ENCODE peak calls at places on chromosomes 16 and 17, in four cellular contexts. One of them, this sample, is unnamed.
A peak's percentile ranks its signal among the peaks of the same experiment; 100 is the strongest.

GRCh38 chr16:48123104-48123788 is 32.5 kb downstream of the ABCC12 start:
- DNase-seq in sigmoid colon: no peak
- DNase-seq in suprapubic skin: no peak
- DNase-seq in A549: peak; percentile 96
- DNase-seq in this sample: no peak

GRCh38 chr16:87057951-87058560 is 259.1 kb downstream of the C16orf95 start:
- DNase-seq in sigmoid colon: peak; percentile 49
- DNase-seq in suprapubic skin: no peak
- DNase-seq in A549: no peak
- DNase-seq in this sample: no peak

GRCh38 chr17:28723159-28723835 is 2.7 kb downstream of the TLCD1 start:
- DNase-seq in suprapubic skin: no peak
- DNase-seq in sigmoid colon: no peak
- DNase-seq in A549: no peak
- DNase-seq in this sample: no peak

GRCh38 chr17:56987283-56987834 is 9.4 kb downstream of the SCPEP1 start:
- DNase-seq in A549: no peak
- DNase-seq in sigmoid colon: no peak
- DNase-seq in suprapubic skin: no peak
- DNase-seq in this sample: no peak

GRCh38 chr16:12255919-12256665 is 279.6 kb downstream of the SNX29 start:
- DNase-seq in sigmoid colon: no peak
- DNase-seq in A549: no peak
- DNase-seq in suprapubic skin: no peak
- DNase-seq in this sample: no peak

GRCh38 chr16:81778861-81779539 is at the start of gene PLCG2:
- DNase-seq in suprapubic skin: peak; percentile 75
- DNase-seq in A549: peak; percentile 66
- DNase-seq in sigmoid colon: peak; percentile 76
- DNase-seq in this sample: no peak

GRCh38 chr17:65629234-65629690 is 67.8 kb upstream of the AXIN2 start:
- DNase-seq in suprapubic skin: no peak
- DNase-seq in sigmoid colon: no peak
- DNase-seq in A549: no peak
- DNase-seq in this sample: no peak

GRCh38 chr16:81624718-81625543 is 154.2 kb upstream of the PLCG2 start:
- DNase-seq in suprapubic skin: no peak
- DNase-seq in A549: no peak
- DNase-seq in sigmoid colon: no peak
- DNase-seq in this sample: no peak

GRCh38 chr17:65015855-65016254 is 40.7 kb downstream of the GNA13 start:
- DNase-seq in sigmoid colon: no peak
- DNase-seq in suprapubic skin: no peak
- DNase-seq in A549: no peak
- DNase-seq in this sample: no peak

GRCh38 chr17:64739316-64740058 is 77.4 kb upstream of the SMURF2 start:
- DNase-seq in A549: no peak
- DNase-seq in suprapubic skin: peak; percentile 40
- DNase-seq in sigmoid colon: no peak
- DNase-seq in this sample: no peak

GRCh38 chr17:72590382-72590781 is 469.6 kb downstream of the SOX9 start:
- DNase-seq in suprapubic skin: no peak
- DNase-seq in A549: no peak
- DNase-seq in sigmoid colon: no peak
- DNase-seq in this sample: no peak

GRCh38 chr16:66925322-66925840 is at the start of gene RRAD:
- DNase-seq in sigmoid colon: peak; percentile 77
- DNase-seq in suprapubic skin: no peak
- DNase-seq in A549: no peak
- DNase-seq in this sample: no peak

DNA sequence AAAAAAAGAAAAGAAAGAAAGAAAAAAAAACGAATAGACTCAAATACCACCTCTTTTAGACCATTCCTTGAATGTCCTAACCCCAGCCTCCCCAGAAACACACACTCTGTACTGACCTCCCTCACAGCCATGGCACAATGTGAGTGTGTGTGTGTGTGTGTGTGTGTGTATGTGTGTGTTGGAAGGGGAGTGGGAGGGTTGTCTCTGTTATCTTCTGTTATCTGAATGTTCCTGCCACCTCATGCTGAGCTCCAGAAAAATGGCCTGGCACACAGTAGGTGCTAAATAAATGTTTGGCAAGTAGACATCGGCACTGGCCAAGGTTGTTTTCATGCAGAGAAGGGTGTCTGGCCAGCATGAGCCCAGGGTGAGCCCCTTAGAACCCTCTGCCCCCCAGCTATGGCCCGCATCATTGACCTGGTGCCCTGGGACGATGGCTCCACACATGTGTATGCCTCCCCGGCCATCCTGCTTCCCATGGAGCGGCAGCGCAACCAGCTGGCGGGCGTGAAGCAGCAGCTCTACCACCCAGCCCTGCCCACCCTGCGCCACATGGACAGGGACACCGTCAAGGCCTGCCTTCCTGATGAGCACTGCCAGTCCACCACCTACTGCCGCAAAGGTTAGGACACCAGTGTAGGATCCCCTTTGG is 6.6 kb upstream of the CNGB1 start:
- DNase-seq in A549: peak; percentile 61
- DNase-seq in sigmoid colon: no peak
- DNase-seq in suprapubic skin: no peak
- DNase-seq in this sample: no peak
- TF ChIP-seq CTCF in A549: peak; percentile 17
- TF ChIP-seq CTCF in sigmoid colon: no peak
- TF ChIP-seq CTCF in suprapubic skin: no peak
- TF ChIP-seq CTCF in this sample: no peak

GRCh38 chr17:9104370-9105041 is 83.2 kb downstream of the NTN1 start:
- DNase-seq in sigmoid colon: no peak
- DNase-seq in A549: no peak
- DNase-seq in suprapubic skin: no peak
- DNase-seq in this sample: no peak
- TF ChIP-seq EP300 in sigmoid colon: no peak
- TF ChIP-seq EP300 in A549: no peak
- TF ChIP-seq EP300 in suprapubic skin: peak; percentile 22
- TF ChIP-seq EP300 in this sample: peak; percentile 74

DNA sequence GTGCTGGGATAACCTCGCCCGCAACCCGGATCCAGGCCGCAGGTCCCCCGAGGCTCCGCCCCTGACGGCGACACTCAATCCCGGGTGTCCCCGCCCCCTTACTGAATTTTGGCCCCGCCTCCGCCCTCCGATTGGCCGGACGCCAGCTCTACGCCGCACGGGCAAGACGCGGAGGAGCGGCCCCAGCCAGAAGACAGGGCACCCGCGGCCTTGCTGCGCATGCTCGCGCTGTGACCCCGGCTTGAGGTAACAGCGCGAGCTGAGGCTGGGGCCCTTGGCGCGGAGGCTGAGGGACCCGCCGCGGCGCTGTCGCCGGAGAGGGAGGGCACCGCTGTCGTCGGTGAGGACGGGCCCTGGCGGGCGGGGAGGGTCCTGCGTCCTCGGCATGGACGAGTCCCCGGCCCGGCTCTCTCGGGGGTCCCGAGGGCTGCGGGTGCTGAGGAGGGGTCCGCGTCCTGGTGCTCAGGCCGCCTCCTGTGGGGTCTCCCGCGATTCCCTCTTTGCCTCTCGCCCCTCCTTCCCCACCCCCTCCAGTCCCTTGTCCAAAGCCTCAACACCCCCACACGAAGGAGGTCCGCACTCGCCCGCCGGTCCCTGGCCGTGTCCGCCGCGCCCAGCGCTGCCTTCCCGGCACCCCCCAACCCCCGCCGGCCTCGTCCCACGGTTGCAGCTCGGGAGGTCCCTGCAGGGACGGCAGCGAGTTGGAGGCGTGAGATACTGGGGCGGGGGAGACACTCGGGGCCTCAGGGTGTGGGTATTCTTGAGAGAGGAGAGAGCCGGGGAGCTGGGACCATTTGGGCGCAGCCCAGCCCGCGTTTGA is at the start of gene FLYWCH2:
- DNase-seq in A549: peak; percentile 97
- DNase-seq in sigmoid colon: peak; percentile 99
- DNase-seq in suprapubic skin: peak; percentile 99
- DNase-seq in this sample: peak; percentile 100
- TF ChIP-seq POLR2A in A549: peak; percentile 87
- TF ChIP-seq POLR2A in sigmoid colon: peak; percentile 59
- TF ChIP-seq POLR2A in suprapubic skin: no peak
- TF ChIP-seq POLR2A in this sample: peak; percentile 35

DNA sequence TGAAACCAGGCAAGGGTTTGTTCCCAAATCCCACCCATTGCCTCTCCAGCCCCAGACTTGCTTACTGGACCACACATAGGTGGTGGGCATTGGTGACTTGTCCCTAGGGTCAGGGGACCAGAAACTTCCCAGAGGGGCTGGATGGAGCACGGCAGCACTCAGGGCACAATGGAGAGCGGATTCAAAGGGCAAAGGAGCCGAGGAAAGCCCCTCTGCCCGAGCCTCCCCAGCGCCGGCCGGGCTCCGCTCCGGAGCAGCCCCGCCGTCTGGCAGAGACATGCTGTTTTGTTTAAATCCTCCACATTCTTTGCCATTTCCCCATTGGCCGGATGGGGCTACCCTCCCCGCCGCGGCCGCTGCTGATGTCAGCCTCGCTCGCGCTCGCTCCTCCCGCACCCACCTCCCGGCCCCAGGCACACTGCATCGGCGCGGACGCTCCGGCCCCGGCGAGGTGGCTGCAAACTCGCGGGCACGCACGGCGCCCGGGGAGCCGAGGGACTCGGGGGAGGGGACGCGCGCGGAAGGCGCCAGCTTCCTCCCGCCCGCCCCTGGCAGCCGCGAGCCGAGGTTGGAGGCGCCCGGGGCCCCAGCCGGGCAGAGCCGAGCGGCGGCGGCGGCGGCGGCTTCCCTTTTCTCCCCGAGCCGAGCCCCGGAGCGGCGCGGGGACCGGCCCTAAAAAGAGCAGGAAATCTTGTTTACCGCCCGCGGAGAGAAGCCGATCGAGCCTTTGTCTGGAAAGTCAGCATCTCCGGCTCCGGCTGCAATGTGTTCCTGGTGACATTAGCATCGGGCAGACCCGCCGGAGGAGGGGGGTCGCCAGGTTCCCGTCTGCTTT is at the start of gene PITPNC1:
- DNase-seq in suprapubic skin: peak; percentile 91
- DNase-seq in A549: peak; percentile 84
- DNase-seq in sigmoid colon: peak; percentile 91
- DNase-seq in this sample: peak; percentile 96
- TF ChIP-seq CTCF in suprapubic skin: no peak
- TF ChIP-seq CTCF in A549: peak; percentile 14
- TF ChIP-seq CTCF in sigmoid colon: no peak
- TF ChIP-seq CTCF in this sample: no peak

This sample was measured in esophagus muscularis mucosa.